ENCODE peak calls at places on chromosome 15, in six cellular contexts. X is AG10803, B is A673, O is choroid plexus epithelial cell, H is mesenchymal stem cell, R is fibroblast of pulmonary artery. I is an unnamed sample.

GRCh38 chr15:39624806-39625205 is 43.9 kb downstream of the THBS1 start:
- DNase-seq in O (peak), R (peak), B (no peak), H (peak), X (peak), I (peak)

GRCh38 chr15:101187820-101188516 is 63.9 kb downstream of the CHSY1 start:
- DNase-seq in X (peak), O (peak), H (peak), B (no peak), R (peak), I (peak)

GRCh38 chr15:61393949-61394348 is 164.8 kb upstream of the RORA start:
- DNase-seq in O (peak), B (no peak), R (no peak), H (no peak), X (no peak), I (peak)

GRCh38 chr15:91116379-91117067 is 16.5 kb downstream of the SV2B start:
- DNase-seq in X (no peak), H (no peak), O (peak), R (peak), B (no peak), I (no peak)

GRCh38 chr15:70324001-70324974 is 226.6 kb upstream of the TLE3 start:
- DNase-seq in H (no peak), B (peak), R (no peak), O (peak), X (peak), I (peak)

GRCh38 chr15:101137312-101137940 is 114.4 kb downstream of the CHSY1 start:
- DNase-seq in B (no peak), R (no peak), O (no peak), X (no peak), H (no peak), I (no peak)

GRCh38 chr15:67190813-67191212 is 63.6 kb downstream of the AAGAB start:
- DNase-seq in B (no peak), R (no peak), O (no peak), X (no peak), H (no peak), I (no peak)

GRCh38 chr15:100147828-100148227 is 193.9 kb downstream of the ADAMTS17 start:
- DNase-seq in R (peak), H (no peak), B (no peak), X (no peak), O (peak), I (peak)

GRCh38 chr15:77067691-77068367 is 3.1 kb downstream of the TSPAN3 start:
- DNase-seq in B (no peak), X (no peak), R (no peak), O (no peak), H (no peak), I (no peak)

GRCh38 chr15:47541587-47541986 is 175.7 kb upstream of the SEMA6D start:
- DNase-seq in X (no peak), R (no peak), B (no peak), H (no peak), O (no peak), I (no peak)

GRCh38 chr15:78061963-78062427 is 15.5 kb downstream of the TBC1D2B start:
- DNase-seq in R (peak), H (peak), B (peak), O (peak), X (peak), I (peak)

GRCh38 chr15:34472947-34473346 is 35.3 kb upstream of the GOLGA8A start:
- DNase-seq in B (no peak), R (no peak), O (no peak), X (no peak), H (no peak), I (no peak)

GRCh38 chr15:42011074-42011473 is 9.8 kb downstream of the PLA2G4E start:
- DNase-seq in H (no peak), R (no peak), B (no peak), X (no peak), O (no peak), I (no peak)

GRCh38 chr15:79675982-79676381 is 220.8 kb downstream of the MTHFS start:
- DNase-seq in H (no peak), X (peak), R (no peak), O (no peak), B (no peak), I (peak)

GRCh38 chr15:42549052-42549491 is 434 bp downstream of the HAUS2 start:
- DNase-seq in O (peak), H (peak), X (peak), R (peak), B (peak), I (peak)

GRCh38 chr15:81776961-81777360 is 268.9 kb downstream of the MEX3B start:
- DNase-seq in H (no peak), O (no peak), X (no peak), R (no peak), B (no peak), I (no peak)

GRCh38 chr15:74709011-74709410 is 13.2 kb upstream of the EDC3 start:
- DNase-seq in R (peak), H (peak), O (no peak), X (peak), B (no peak), I (peak)

GRCh38 chr15:91426412-91426811 is 326.4 kb downstream of the SV2B start:
- DNase-seq in X (no peak), H (no peak), R (no peak), O (no peak), B (no peak), I (no peak)

GRCh38 chr15:44718927-44719292 is 7.6 kb downstream of the B2M start:
- DNase-seq in O (no peak), X (no peak), R (no peak), H (no peak), B (no peak), I (no peak)

GRCh38 chr15:51380999-51381806 is 39.7 kb downstream of the GLDN start:
- DNase-seq in O (peak), R (peak), B (peak), X (peak), H (peak), I (peak)

GRCh38 chr15:90592144-90592887 is 62.6 kb downstream of the CRTC3 start:
- DNase-seq in B (peak), O (peak), X (peak), R (peak), H (peak), I (peak)

GRCh38 chr15:55344206-55344605 is 25.2 kb downstream of the PIGB start:
- DNase-seq in H (no peak), B (peak), R (peak), O (no peak), X (peak), I (no peak)

GRCh38 chr15:77580991-77581682 is 51.6 kb downstream of the LINGO1 start:
- DNase-seq in B (peak), O (no peak), R (no peak), X (peak), H (no peak), I (no peak)

GRCh38 chr15:63478243-63478642 is 26.1 kb upstream of the USP3 start:
- DNase-seq in H (no peak), O (no peak), X (no peak), R (no peak), B (no peak), I (no peak)

GRCh38 chr15:40302981-40303380 is 4.8 kb downstream of the PLCB2 start:
- DNase-seq in X (no peak), O (no peak), H (no peak), B (no peak), R (no peak), I (no peak)

GRCh38 chr15:42932833-42933515 is 12.4 kb upstream of the TTBK2 start:
- DNase-seq in X (no peak), O (peak), R (no peak), B (no peak), H (no peak), I (no peak)

GRCh38 chr15:29440541-29440940 is 170.9 kb upstream of the NSMCE3 start:
- DNase-seq in B (no peak), H (no peak), O (no peak), X (no peak), R (no peak), I (no peak)

GRCh38 chr15:29656636-29657475 is 165.4 kb downstream of the TJP1 start:
- DNase-seq in R (peak), H (peak), B (no peak), X (no peak), O (peak), I (no peak)

GRCh38 chr15:27868828-27869404 is 230.2 kb downstream of the OCA2 start:
- DNase-seq in O (no peak), H (no peak), R (no peak), X (no peak), B (no peak), I (no peak)

GRCh38 chr15:38868326-38869114 is 303.9 kb upstream of the RASGRP1 start:
- DNase-seq in R (peak), B (no peak), H (peak), O (peak), X (peak), I (peak)

GRCh38 chr15:52645916-52646315 is 33.3 kb downstream of the ATOSA start:
- DNase-seq in H (no peak), O (no peak), R (no peak), B (no peak), X (no peak), I (peak)

GRCh38 chr15:33675246-33675645 is 293.1 kb upstream of the CHRM5 start:
- DNase-seq in X (peak), R (peak), O (peak), H (no peak), B (peak), I (peak)

GRCh38 chr15:45100884-45101622 is 12.9 kb downstream of the DUOX2 start:
- DNase-seq in O (no peak), B (no peak), X (no peak), R (no peak), H (no peak), I (no peak)

GRCh38 chr15:25866874-25867273 is 3.7 kb upstream of the ATP10A start:
- DNase-seq in R (no peak), O (no peak), B (no peak), H (no peak), X (no peak), I (no peak)

GRCh38 chr15:25863968-25864580 is 947 bp upstream of the ATP10A start:
- DNase-seq in B (no peak), O (no peak), H (no peak), R (no peak), X (no peak), I (no peak)

GRCh38 chr15:25863067-25863967 is at the start of gene ATP10A:
- DNase-seq in X (peak), B (no peak), O (peak), R (peak), H (peak), I (peak)

GRCh38 chr15:25866251-25866650 is 3.1 kb upstream of the ATP10A start:
- DNase-seq in B (no peak), O (no peak), X (no peak), R (no peak), H (no peak), I (no peak)

GRCh38 chr15:25864966-25865365 is 1.8 kb upstream of the ATP10A start:
- DNase-seq in B (no peak), X (peak), H (no peak), R (no peak), O (no peak), I (peak)
- H3K4me3 ChIP-seq in B (no peak), X (no peak), H (no peak), R (no peak), O (no peak), I (no peak)

DNA sequence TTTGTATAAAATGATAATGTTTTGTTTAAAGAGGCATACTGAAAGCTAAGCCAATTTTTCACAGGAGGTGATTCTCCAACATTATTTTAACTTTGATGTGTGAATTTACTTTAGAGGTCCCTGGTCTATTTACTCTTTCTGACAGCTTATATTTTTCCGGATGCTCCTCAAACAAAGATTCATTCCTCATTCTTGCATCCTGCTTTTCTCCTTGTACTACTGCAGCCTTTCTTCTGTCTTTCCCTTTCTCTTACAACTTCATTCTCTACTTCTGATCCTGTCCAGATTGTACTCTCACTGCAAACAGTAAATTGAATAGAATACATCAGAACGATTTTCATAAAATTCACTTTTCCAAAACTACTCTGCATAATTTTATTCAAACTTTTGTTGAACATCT is 5.1 kb downstream of the NPTN start:
- DNase-seq in X (no peak), H (no peak), O (no peak), R (no peak), B (no peak), I (no peak)
- H3K4me3 ChIP-seq in X (no peak), H (no peak), O (no peak), R (no peak), B (no peak), I (no peak)

DNA sequence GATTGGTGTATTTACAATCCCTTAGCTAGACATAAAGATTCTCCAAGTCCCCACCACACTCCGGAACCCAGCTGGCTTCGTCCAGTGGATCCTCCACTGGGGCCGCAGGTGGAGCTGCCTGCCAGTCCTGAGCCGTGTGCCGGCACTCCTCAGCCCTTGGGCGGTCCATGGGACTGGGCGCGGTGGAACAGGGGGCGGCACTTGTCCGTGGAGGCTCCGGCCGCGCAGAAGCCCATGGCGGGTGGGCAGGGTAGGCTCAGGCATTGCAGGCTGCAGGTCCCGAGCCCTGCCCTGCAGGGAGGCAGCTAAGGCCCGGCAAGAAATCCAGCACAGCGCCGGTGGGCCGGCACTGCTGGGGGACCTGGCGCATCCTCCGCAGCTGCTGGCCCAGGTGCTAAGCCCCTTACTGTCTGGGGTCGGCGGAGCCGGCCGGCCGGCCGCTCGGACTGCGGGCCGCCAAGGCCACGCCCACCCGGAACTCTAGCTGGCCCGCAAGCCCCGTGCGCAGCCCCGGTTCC is 3.5 kb upstream of the RNU5B-1 start:
- DNase-seq in H (no peak), X (no peak), B (no peak), O (no peak), R (no peak), I (no peak)
- H3K4me3 ChIP-seq in H (no peak), X (no peak), B (no peak), O (no peak), R (no peak), I (no peak)

GRCh38 chr15:31005660-31006059 is 14.2 kb upstream of the MTMR10 start:
- DNase-seq in B (no peak), O (no peak), H (no peak), R (no peak), X (no peak), I (no peak)

GRCh38 chr15:30999729-31000128 is 8.3 kb upstream of the MTMR10 start:
- DNase-seq in H (no peak), O (no peak), X (no peak), B (no peak), R (no peak), I (no peak)

GRCh38 chr15:31001702-31002101 is 10.3 kb upstream of the MTMR10 start:
- DNase-seq in R (no peak), B (no peak), H (no peak), X (no peak), O (no peak), I (no peak)

GRCh38 chr15:31010036-31010435 is 18.6 kb upstream of the MTMR10 start:
- DNase-seq in O (no peak), B (no peak), H (no peak), X (no peak), R (no peak), I (no peak)

DNA sequence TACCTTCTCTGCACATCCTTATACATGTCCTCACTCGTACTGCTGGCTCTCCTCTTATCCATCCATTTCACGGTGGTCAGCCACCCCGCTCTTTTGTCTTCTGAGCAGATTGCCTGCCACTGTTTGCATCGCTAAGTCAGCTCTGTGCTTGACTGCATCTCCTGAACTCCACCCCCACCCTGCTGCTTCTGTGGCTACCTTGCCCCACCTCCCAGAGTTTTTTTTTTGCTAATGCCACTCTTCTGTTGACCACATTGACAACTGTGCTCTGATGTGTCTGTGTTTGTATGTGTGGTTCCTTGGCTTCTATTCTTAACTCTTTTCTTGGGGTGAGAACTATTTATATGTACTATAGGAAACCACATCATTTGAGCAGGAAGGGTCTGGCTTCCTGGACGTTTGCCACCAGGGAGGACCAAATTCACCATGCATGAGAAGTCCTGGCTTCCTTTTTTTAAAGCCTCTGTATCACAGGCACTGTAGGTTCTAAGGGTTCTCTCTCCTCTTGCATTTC is 12.8 kb upstream of the MTMR10 start:
- DNase-seq in H (no peak), O (no peak), B (no peak), X (no peak), R (no peak), I (no peak)
- H3K4me3 ChIP-seq in H (no peak), O (no peak), B (no peak), X (no peak), R (no peak), I (no peak)

DNA sequence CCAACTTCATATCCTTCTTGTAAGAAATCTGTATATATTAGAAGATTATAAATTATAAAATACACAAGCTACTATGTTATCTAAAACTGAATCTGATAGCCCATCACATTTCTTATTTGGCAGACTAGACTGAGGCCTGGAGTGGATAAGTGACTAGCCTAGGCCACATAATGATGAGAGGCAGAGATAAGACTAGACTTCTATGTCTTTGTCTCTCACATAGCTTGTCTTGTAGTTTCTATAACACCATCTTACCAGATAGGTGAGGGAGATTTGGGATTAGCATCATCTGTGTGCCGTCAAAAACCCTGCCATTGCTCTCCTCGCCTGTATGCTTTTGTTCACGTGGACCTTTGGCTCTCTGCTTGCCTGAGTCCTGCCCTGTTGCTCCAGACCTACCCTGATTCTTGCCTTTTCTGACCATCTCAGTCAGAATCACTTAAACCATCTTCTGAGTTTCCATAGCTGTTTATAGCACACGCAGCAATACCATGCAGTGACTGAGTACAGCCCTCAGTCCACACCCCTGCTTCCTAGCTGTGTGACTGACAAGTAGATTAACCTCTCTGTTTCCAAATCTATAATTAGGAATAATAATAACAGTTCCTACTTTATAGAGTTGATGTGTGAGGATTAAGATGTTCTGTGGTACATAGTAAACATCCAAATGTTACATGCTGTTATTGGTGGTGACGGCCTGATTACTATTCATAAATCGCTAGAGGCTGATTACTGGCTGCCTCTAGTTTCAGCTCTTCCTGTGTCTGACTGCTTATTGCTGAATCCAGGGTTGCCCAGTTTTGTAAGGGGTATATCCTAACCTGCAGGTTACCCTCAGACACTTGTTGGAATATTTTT is 49.7 kb downstream of the PDE8A start:
- DNase-seq in O (no peak), X (no peak), B (no peak), R (no peak), H (peak), I (no peak)
- H3K4me3 ChIP-seq in O (no peak), X (no peak), B (no peak), R (no peak), H (no peak), I (no peak)